ENCODE peak calls at places on chromosomes 12 and 14, in five cellular contexts. One of them, this sample, is unnamed.
A peak's percentile ranks its signal among the peaks of the same experiment; 100 is the strongest.

GRCh38 chr14:32593290-32593942 is 264.3 kb downstream of the AKAP6 start:
- DNase-seq in AG04450: peak; percentile 21
- DNase-seq in tibial nerve: no peak
- DNase-seq in stomach: no peak
- DNase-seq in body of pancreas: no peak
- DNase-seq in this sample: no peak

GRCh38 chr12:52608161-52608560 is 6.9 kb upstream of the KRT72 start:
- DNase-seq in tibial nerve: no peak
- DNase-seq in stomach: no peak
- DNase-seq in body of pancreas: no peak
- DNase-seq in AG04450: no peak
- DNase-seq in this sample: no peak

GRCh38 chr12:108816652-108817335 is 40.6 kb downstream of the SSH1 start:
- DNase-seq in AG04450: no peak
- DNase-seq in body of pancreas: no peak
- DNase-seq in stomach: no peak
- DNase-seq in tibial nerve: no peak
- DNase-seq in this sample: peak; percentile 73

GRCh38 chr12:114443607-114444421 is 37.9 kb upstream of the TBX5 start:
- DNase-seq in body of pancreas: no peak
- DNase-seq in stomach: no peak
- DNase-seq in AG04450: no peak
- DNase-seq in tibial nerve: no peak
- DNase-seq in this sample: peak; percentile 30

GRCh38 chr12:52139147-52139546 is 52.7 kb downstream of the KRT80 start:
- DNase-seq in tibial nerve: no peak
- DNase-seq in stomach: no peak
- DNase-seq in body of pancreas: no peak
- DNase-seq in AG04450: no peak
- DNase-seq in this sample: no peak

GRCh38 chr12:128755565-128755964 is 68.2 kb downstream of the SLC15A4 start:
- DNase-seq in AG04450: no peak
- DNase-seq in stomach: no peak
- DNase-seq in body of pancreas: no peak
- DNase-seq in tibial nerve: no peak
- DNase-seq in this sample: no peak

GRCh38 chr12:41476499-41476898 is 288.4 kb downstream of the PDZRN4 start:
- DNase-seq in stomach: no peak
- DNase-seq in AG04450: no peak
- DNase-seq in tibial nerve: no peak
- DNase-seq in body of pancreas: no peak
- DNase-seq in this sample: no peak

GRCh38 chr14:36582011-36582873 is at the start of gene NKX2-8:
- DNase-seq in AG04450: no peak
- DNase-seq in body of pancreas: no peak
- DNase-seq in stomach: no peak
- DNase-seq in tibial nerve: no peak
- DNase-seq in this sample: no peak

GRCh38 chr12:82896979-82897378 is 210.3 kb downstream of the TMTC2 start:
- DNase-seq in stomach: peak; percentile 63
- DNase-seq in tibial nerve: no peak
- DNase-seq in AG04450: no peak
- DNase-seq in body of pancreas: peak; percentile 59
- DNase-seq in this sample: no peak

GRCh38 chr14:97584528-97584927 is 787.3 kb downstream of the VRK1 start:
- DNase-seq in AG04450: no peak
- DNase-seq in tibial nerve: no peak
- DNase-seq in body of pancreas: no peak
- DNase-seq in stomach: no peak
- DNase-seq in this sample: no peak
- TF ChIP-seq CTCF in AG04450: no peak
- TF ChIP-seq CTCF in tibial nerve: no peak
- TF ChIP-seq CTCF in body of pancreas: no peak
- TF ChIP-seq CTCF in stomach: no peak
- TF ChIP-seq CTCF in this sample: no peak

GRCh38 chr14:99531221-99532096 is 50.2 kb downstream of the CCNK start:
- DNase-seq in stomach: no peak
- DNase-seq in body of pancreas: no peak
- DNase-seq in AG04450: no peak
- DNase-seq in tibial nerve: no peak
- DNase-seq in this sample: no peak
- H3K27ac ChIP-seq in stomach: no peak overlapping the region
- H3K27ac ChIP-seq in body of pancreas: no peak overlapping the region
- H3K27ac ChIP-seq in AG04450: peak overlapping the region; percentile 78
- H3K27ac ChIP-seq in tibial nerve: no peak overlapping the region
- H3K27ac ChIP-seq in this sample: no peak overlapping the region

GRCh38 chr14:26255213-26255612 is 342.6 kb downstream of the NOVA1 start:
- DNase-seq in tibial nerve: peak; percentile 49
- DNase-seq in body of pancreas: no peak
- DNase-seq in AG04450: no peak
- DNase-seq in stomach: no peak
- DNase-seq in this sample: no peak
- TF ChIP-seq CTCF in tibial nerve: peak; percentile 11
- TF ChIP-seq CTCF in body of pancreas: peak; percentile 4
- TF ChIP-seq CTCF in AG04450: peak; percentile 40
- TF ChIP-seq CTCF in stomach: no peak
- TF ChIP-seq CTCF in this sample: no peak

DNA sequence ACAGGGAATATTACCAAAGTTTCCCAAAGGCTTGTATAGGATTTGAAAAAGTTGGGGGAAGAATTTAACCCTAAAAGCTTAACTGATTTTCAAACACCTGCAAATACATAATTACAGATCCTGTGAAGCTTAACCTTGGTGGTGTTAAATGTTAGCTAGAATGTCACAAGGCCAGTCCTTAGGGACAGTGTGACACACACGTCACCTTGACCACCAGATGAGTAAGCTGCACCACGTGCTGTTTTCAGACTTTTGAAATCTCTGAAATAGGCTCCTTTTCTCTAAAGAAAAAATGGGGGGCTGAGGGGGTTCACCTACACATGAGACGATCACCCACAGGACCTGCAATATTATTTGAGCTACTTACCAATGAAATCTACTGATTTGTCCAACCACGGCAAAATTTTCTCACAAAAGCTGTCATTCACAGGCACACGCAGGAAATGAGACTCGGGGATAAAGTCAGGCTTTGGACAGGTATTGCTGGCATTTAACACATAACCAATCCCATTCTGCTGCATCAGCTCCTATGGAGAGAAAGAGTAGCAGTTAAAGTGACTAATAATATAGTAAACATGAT is 75.9 kb downstream of the DUSP16 start:
- DNase-seq in AG04450: no peak
- DNase-seq in stomach: no peak
- DNase-seq in tibial nerve: no peak
- DNase-seq in body of pancreas: no peak
- DNase-seq in this sample: no peak
- H3K27ac ChIP-seq in AG04450: no peak overlapping the region
- H3K27ac ChIP-seq in stomach: no peak overlapping the region
- H3K27ac ChIP-seq in tibial nerve: no peak overlapping the region
- H3K27ac ChIP-seq in body of pancreas: peak overlapping the region; percentile 72
- H3K27ac ChIP-seq in this sample: no peak overlapping the region

GRCh38 chr14:99603965-99604765 is at the start of gene CCDC85C:
- DNase-seq in AG04450: peak; percentile 80
- DNase-seq in tibial nerve: peak; percentile 75
- DNase-seq in body of pancreas: peak; percentile 97
- DNase-seq in stomach: peak; percentile 97
- DNase-seq in this sample: peak; percentile 93

GRCh38 chr14:99603471-99603933 is 505 bp downstream of the CCDC85C start:
- DNase-seq in body of pancreas: peak; percentile 52
- DNase-seq in tibial nerve: no peak
- DNase-seq in stomach: no peak
- DNase-seq in AG04450: no peak
- DNase-seq in this sample: peak; percentile 43

GRCh38 chr14:99604766-99605298 is 825 bp upstream of the CCDC85C start:
- DNase-seq in body of pancreas: peak; percentile 51
- DNase-seq in tibial nerve: no peak
- DNase-seq in AG04450: no peak
- DNase-seq in stomach: no peak
- DNase-seq in this sample: peak; percentile 17

GRCh38 chr14:99606359-99606758 is 2.4 kb upstream of the CCDC85C start:
- DNase-seq in AG04450: no peak
- DNase-seq in stomach: no peak
- DNase-seq in tibial nerve: no peak
- DNase-seq in body of pancreas: no peak
- DNase-seq in this sample: no peak

GRCh38 chr14:99605299-99605961 is 1.4 kb upstream of the CCDC85C start:
- DNase-seq in body of pancreas: peak; percentile 71
- DNase-seq in AG04450: no peak
- DNase-seq in stomach: peak; percentile 74
- DNase-seq in tibial nerve: no peak
- DNase-seq in this sample: peak; percentile 34
- TF ChIP-seq CTCF in body of pancreas: no peak
- TF ChIP-seq CTCF in AG04450: no peak
- TF ChIP-seq CTCF in stomach: no peak
- TF ChIP-seq CTCF in tibial nerve: no peak
- TF ChIP-seq CTCF in this sample: no peak

GRCh38 chr14:76761849-76762616 is 765 bp downstream of the VASH1 start:
- DNase-seq in tibial nerve: no peak
- DNase-seq in stomach: no peak
- DNase-seq in body of pancreas: no peak
- DNase-seq in AG04450: no peak
- DNase-seq in this sample: no peak
- H3K27ac ChIP-seq in tibial nerve: peak overlapping the region; percentile 77
- H3K27ac ChIP-seq in stomach: peak overlapping the region; percentile 54
- H3K27ac ChIP-seq in body of pancreas: peak overlapping the region; percentile 48
- H3K27ac ChIP-seq in AG04450: no peak overlapping the region
- H3K27ac ChIP-seq in this sample: peak overlapping the region; percentile 92